ENCODE peak calls at places on chromosome 4, in six cellular contexts. F is lower lobe of right lung, R is heart right ventricle, Y is lung, X is thoracic aorta, W is heart left ventricle. K is an unnamed sample.

GRCh38 chr4:175805863-175806262 is 6.2 kb downstream of the GPM6A start:
- DNase-seq in F (no peak), R (no peak), X (no peak), Y (no peak), W (no peak), K (no peak)

GRCh38 chr4:76194325-76194724 is 19.3 kb downstream of the SCARB2 start:
- DNase-seq in Y (no peak), W (no peak), R (no peak), F (no peak), X (no peak), K (no peak)

GRCh38 chr4:1310031-1310795 is 20.5 kb downstream of the MAEA start:
- DNase-seq in W (no peak), R (no peak), X (no peak), Y (no peak), F (no peak), K (no peak)

GRCh38 chr4:90798948-90799347 is 671.8 kb downstream of the CCSER1 start:
- DNase-seq in R (no peak), F (no peak), Y (no peak), W (no peak), X (no peak), K (no peak)

GRCh38 chr4:173794662-173795061 is 264.6 kb upstream of the HAND2 start:
- DNase-seq in X (no peak), R (no peak), W (no peak), Y (no peak), F (no peak), K (no peak)

GRCh38 chr4:1329408-1330371 is 17.3 kb upstream of the UVSSA start:
- DNase-seq in F (no peak), R (no peak), X (no peak), Y (no peak), W (no peak), K (no peak)

GRCh38 chr4:54661686-54662085 is 3.9 kb downstream of the KIT start:
- DNase-seq in R (no peak), Y (no peak), X (no peak), W (no peak), F (no peak), K (no peak)

GRCh38 chr4:14934704-14935390 is 67.4 kb upstream of the CPEB2 start:
- DNase-seq in Y (no peak), F (no peak), X (no peak), R (no peak), W (no peak), K (no peak)

GRCh38 chr4:184644553-184645307 is 4.5 kb downstream of the CASP3 start:
- DNase-seq in R (no peak), W (no peak), X (no peak), Y (no peak), F (no peak), K (no peak)

GRCh38 chr4:19130836-19131235 is 1109.3 kb upstream of the LCORL start:
- DNase-seq in Y (no peak), F (no peak), W (no peak), X (no peak), R (no peak), K (no peak)

GRCh38 chr4:16199132-16199531 is 27.1 kb downstream of the TAPT1 start:
- DNase-seq in R (no peak), Y (no peak), F (no peak), X (no peak), W (no peak), K (no peak)

GRCh38 chr4:126124817-126125216 is 810.1 kb downstream of the FAT4 start:
- DNase-seq in X (no peak), Y (no peak), R (no peak), F (no peak), W (no peak), K (no peak)

GRCh38 chr4:98663226-98664006 is 5.0 kb upstream of the TSPAN5 start:
- DNase-seq in F (no peak), R (no peak), Y (no peak), X (no peak), W (peak; percentile 23), K (peak; percentile 32)

GRCh38 chr4:57110635-57111546 is 706 bp upstream of the IGFBP7 start:
- DNase-seq in Y (peak; percentile 58), X (no peak), F (peak; percentile 61), R (peak; percentile 59), W (peak; percentile 53), K (peak; percentile 79)

GRCh38 chr4:73520821-73521220 is 39.3 kb downstream of the AFM start:
- DNase-seq in W (no peak), F (no peak), X (no peak), Y (no peak), R (no peak), K (peak; percentile 64)

GRCh38 chr4:149493492-149493891 is 322.2 kb downstream of the IQCM start:
- DNase-seq in W (no peak), X (no peak), F (no peak), Y (no peak), R (no peak), K (no peak)

GRCh38 chr4:43411226-43411625 is 518.7 kb downstream of the GRXCR1 start:
- DNase-seq in F (no peak), Y (no peak), R (no peak), W (no peak), X (no peak), K (no peak)

GRCh38 chr4:94758700-94759399 is 1.1 kb downstream of the BMPR1B start:
- DNase-seq in W (no peak), Y (no peak), F (no peak), X (no peak), R (no peak), K (no peak)

GRCh38 chr4:128862608-128863313 is 53.3 kb downstream of the JADE1 start:
- DNase-seq in F (no peak), W (no peak), R (no peak), Y (no peak), X (no peak), K (no peak)

GRCh38 chr4:161931089-161931488 is 232.7 kb downstream of the FSTL5 start:
- DNase-seq in W (no peak), X (no peak), Y (no peak), R (no peak), F (no peak), K (no peak)

GRCh38 chr4:155541716-155542115 is 124.9 kb upstream of the GUCY1A1 start:
- DNase-seq in R (no peak), F (no peak), X (no peak), W (no peak), Y (no peak), K (no peak)

GRCh38 chr4:185399466-185399865 is 2.8 kb downstream of the ANKRD37 start:
- DNase-seq in W (no peak), X (no peak), F (no peak), R (no peak), Y (no peak), K (no peak)

GRCh38 chr4:113397114-113397701 is 347.8 kb downstream of the ANK2 start:
- DNase-seq in R (no peak), W (no peak), F (no peak), Y (no peak), X (peak; percentile 13), K (no peak)

GRCh38 chr4:7238300-7238960 is 46.1 kb downstream of the SORCS2 start:
- DNase-seq in Y (no peak), R (no peak), F (no peak), W (no peak), X (no peak), K (no peak)

GRCh38 chr4:154045086-154045485 is 256.2 kb upstream of the SFRP2 start:
- DNase-seq in R (no peak), F (no peak), X (no peak), Y (no peak), W (no peak), K (no peak)

GRCh38 chr4:141074098-141074878 is 59.0 kb downstream of the RNF150 start:
- DNase-seq in R (no peak), W (no peak), Y (no peak), X (no peak), F (no peak), K (no peak)

GRCh38 chr4:163748474-163748873 is 254.0 kb downstream of the TMA16 start:
- DNase-seq in X (no peak), Y (no peak), F (no peak), R (no peak), W (no peak), K (no peak)

GRCh38 chr4:12140864-12141263 is 712.2 kb upstream of the HS3ST1 start:
- DNase-seq in Y (no peak), R (no peak), W (no peak), X (no peak), F (no peak), K (no peak)

GRCh38 chr4:177951026-177951425 is 508.8 kb upstream of the AGA start:
- DNase-seq in X (no peak), W (no peak), R (no peak), Y (no peak), F (no peak), K (no peak)

DNA sequence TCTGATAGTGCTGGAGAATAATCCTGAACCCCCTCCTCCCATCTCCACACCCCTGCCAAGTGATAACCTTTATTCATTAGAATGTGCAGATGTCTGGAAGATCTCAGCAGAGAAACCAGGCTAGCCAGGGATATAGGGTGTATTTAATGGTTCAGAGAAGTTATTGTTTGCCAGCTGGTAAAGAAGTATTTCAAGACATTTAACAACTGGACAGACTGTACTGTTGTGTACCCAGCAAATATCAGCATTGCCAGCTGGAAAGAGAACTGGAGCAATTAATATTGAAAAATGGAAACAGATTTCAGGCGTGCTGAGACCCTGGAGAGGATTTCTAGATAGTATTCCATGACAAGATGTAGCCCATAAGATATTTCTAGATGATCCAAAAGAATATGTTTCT is 94.5 kb downstream of the RASGEF1B start:
- DNase-seq in X (no peak), Y (no peak), W (no peak), F (no peak), R (no peak), K (no peak)
- H3K27ac ChIP-seq in X (no peak overlapping the region), Y (no peak overlapping the region), W (no peak overlapping the region), F (no peak overlapping the region), R (no peak overlapping the region), K (no peak overlapping the region)

DNA sequence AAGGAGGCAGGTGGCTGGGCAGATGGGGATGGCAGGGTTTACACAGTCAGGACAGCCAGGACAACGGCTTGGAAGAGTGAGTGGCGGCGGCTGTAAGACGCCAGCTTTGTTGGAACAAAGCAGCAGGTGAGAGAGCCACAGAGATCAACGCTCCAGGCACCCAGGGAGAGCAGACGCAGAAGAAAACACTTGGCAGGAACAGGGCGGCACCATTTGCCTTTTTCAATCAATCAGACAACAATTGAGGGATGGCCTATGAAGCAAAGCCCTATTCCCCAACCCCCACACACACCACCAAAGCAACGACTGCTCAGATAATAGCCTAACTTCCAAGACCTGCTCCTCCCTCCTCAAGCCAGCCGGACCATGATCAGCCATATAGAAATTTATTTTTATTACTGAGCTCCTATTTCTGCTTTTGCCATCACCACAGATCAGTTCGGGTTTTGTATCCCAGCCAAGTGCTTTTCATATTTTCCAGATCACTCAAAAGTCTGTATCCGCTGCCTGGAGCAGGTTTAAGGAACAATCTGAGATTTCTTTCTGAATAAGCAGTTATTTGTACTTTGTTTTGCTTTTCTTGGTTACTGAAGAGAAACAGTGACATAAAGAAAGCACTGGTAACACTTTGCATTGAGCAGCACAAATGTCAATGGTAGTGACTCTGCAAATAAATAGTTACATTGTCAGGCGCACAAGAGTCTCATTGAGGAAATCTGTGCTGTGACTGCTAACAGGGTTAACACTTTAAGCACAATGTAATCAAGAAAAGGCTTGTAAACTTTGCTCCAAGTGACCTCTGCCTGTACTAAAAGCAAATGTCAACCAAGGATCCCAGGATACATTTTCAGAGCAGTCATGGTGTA is 81.8 kb upstream of the RBPJ start:
- DNase-seq in F (no peak), X (no peak), R (peak; percentile 16), Y (no peak), W (no peak), K (no peak)
- H3K27ac ChIP-seq in F (no peak overlapping the region), X (peak overlapping the region; percentile 31), R (peak overlapping the region; percentile 18), Y (no peak overlapping the region), W (no peak overlapping the region), K (no peak overlapping the region)

GRCh38 chr4:3041192-3042142 is 32.9 kb downstream of the HTT-AS start:
- DNase-seq in W (peak; percentile 55), X (no peak), R (peak; percentile 37), Y (peak; percentile 69), F (peak; percentile 79), K (peak; percentile 79)
- H3K27ac ChIP-seq in W (peak overlapping the region; percentile 72), X (no peak overlapping the region), R (peak overlapping the region; percentile 75), Y (peak overlapping the region; percentile 97), F (peak overlapping the region; percentile 90), K (peak overlapping the region; percentile 13)

GRCh38 chr4:67668315-67668714 is 32.6 kb downstream of the UBA6 start:
- DNase-seq in Y (no peak), R (no peak), X (no peak), W (no peak), F (no peak), K (no peak)
- H3K27ac ChIP-seq in Y (no peak overlapping the region), R (no peak overlapping the region), X (no peak overlapping the region), W (no peak overlapping the region), F (no peak overlapping the region), K (no peak overlapping the region)

K was measured in tibial artery.